ENCODE peak calls at places on chromosomes 3 and 15, in eight cellular contexts. U, O, Q, Y, E, W, N and B are unnamed samples.

GRCh38 chr3:128075516-128076464 is 23.6 kb downstream of the SEC61A1 start:
- DNase-seq in Y (peak), N (peak), Q (peak), W (peak), O (peak), E (peak), U (peak), B (peak)

GRCh38 chr3:32238816-32239637 is 547 bp downstream of the CMTM8 start:
- DNase-seq in N (peak), Y (peak), U (peak), E (peak), W (no peak), O (peak), Q (peak), B (peak)

GRCh38 chr3:16448691-16449090 is 64.8 kb downstream of the RFTN1 start:
- DNase-seq in N (no peak), O (peak), W (no peak), E (no peak), Q (peak), U (peak), Y (no peak), B (peak)

GRCh38 chr3:186849392-186849975 is 7.0 kb downstream of the ADIPOQ start:
- DNase-seq in W (peak), U (no peak), Y (peak), N (no peak), Q (peak), E (no peak), O (no peak), B (peak)

GRCh38 chr3:151896662-151897012 is 23.2 kb downstream of the SUCNR1 start:
- DNase-seq in N (no peak), W (no peak), Q (peak), O (no peak), Y (no peak), U (no peak), E (no peak), B (peak)

GRCh38 chr3:127041933-127042332 is 59.0 kb downstream of the PLXNA1 start:
- DNase-seq in N (no peak), W (no peak), U (no peak), O (no peak), E (no peak), Q (no peak), Y (no peak), B (no peak)

GRCh38 chr15:31309893-31310606 is 16.6 kb upstream of the KLF13 start:
- DNase-seq in Y (no peak), U (no peak), Q (no peak), N (no peak), W (no peak), O (no peak), E (peak), B (no peak)

GRCh38 chr3:55608266-55608937 is 121.3 kb upstream of the WNT5A start:
- DNase-seq in U (no peak), Q (no peak), N (no peak), E (no peak), W (no peak), O (no peak), Y (no peak), B (no peak)

GRCh38 chr3:56899851-56900250 is 98.1 kb upstream of the ARHGEF3 start:
- DNase-seq in E (no peak), Y (no peak), N (no peak), O (no peak), W (no peak), Q (no peak), U (no peak), B (no peak)

GRCh38 chr15:88646951-88647350 is 8.1 kb downstream of the ISG20 start:
- DNase-seq in Q (no peak), E (no peak), N (no peak), W (no peak), U (peak), Y (no peak), O (no peak), B (no peak)

GRCh38 chr3:114179575-114179974 is 723 bp upstream of the DRD3 start:
- DNase-seq in Y (no peak), O (no peak), W (peak), E (no peak), Q (peak), N (no peak), U (peak), B (peak)
- TF ChIP-seq CTCF in Y (no peak), O (peak), W (peak), E (peak), Q (peak), N (no peak), U (peak), B (peak)

GRCh38 chr15:40338921-40339620 is 1.7 kb downstream of the CCDC9B start:
- DNase-seq in U (no peak), W (no peak), N (no peak), Q (peak), O (no peak), E (no peak), Y (no peak), B (peak)

GRCh38 chr15:40340038-40340739 is 550 bp downstream of the CCDC9B start:
- DNase-seq in W (no peak), Q (no peak), N (peak), U (no peak), E (no peak), O (peak), Y (no peak), B (peak)

GRCh38 chr15:40340740-40341400 is at the start of gene CCDC9B:
- DNase-seq in E (peak), Q (peak), W (peak), O (peak), N (peak), Y (no peak), U (no peak), B (peak)

GRCh38 chr15:40338041-40338657 is 2.6 kb downstream of the CCDC9B start:
- DNase-seq in Q (peak), U (peak), E (peak), W (peak), N (peak), Y (peak), O (peak), B (no peak)

DNA sequence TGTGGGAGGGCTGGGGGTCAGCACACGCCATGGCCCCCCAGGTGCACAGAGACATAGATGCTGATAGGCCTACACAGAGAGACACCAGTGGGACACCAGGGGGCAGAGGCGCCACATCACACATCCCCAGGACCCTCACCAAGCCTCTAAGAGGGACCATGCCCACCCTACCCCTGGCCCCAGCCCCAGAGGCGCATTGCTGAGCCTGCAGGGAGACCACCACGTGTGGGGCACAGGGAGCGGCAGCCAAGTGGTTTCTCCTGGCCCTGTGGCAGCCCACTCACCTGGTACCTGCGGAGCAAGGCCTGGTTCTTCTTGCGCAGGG is 1.2 kb downstream of the CCDC9B start:
- DNase-seq in E (no peak), U (no peak), N (no peak), W (no peak), Y (no peak), O (no peak), Q (no peak), B (no peak)
- TF ChIP-seq CTCF in E (no peak), U (peak), N (no peak), W (peak), Y (no peak), O (peak), Q (peak), B (no peak)

GRCh38 chr3:23540600-23540999 is 265.2 kb upstream of the UBE2E1 start:
- DNase-seq in Y (no peak), Q (no peak), U (no peak), W (no peak), E (no peak), N (no peak), O (no peak), B (no peak)
- TF ChIP-seq CTCF in Y (no peak), Q (no peak), U (no peak), W (no peak), E (no peak), N (no peak), O (no peak), B (no peak)

GRCh38 chr3:39189648-39190269 is 2.6 kb downstream of the XIRP1 start:
- DNase-seq in U (peak), O (peak), Q (peak), E (peak), N (peak), W (peak), Y (peak), B (peak)
- TF ChIP-seq CTCF in U (peak), O (peak), Q (peak), E (peak), N (peak), W (peak), Y (peak), B (peak)

GRCh38 chr3:10973196-10973595 is 19.4 kb upstream of the SLC6A1 start:
- DNase-seq in N (no peak), W (no peak), E (no peak), U (no peak), Y (no peak), Q (no peak), O (no peak), B (no peak)
- TF ChIP-seq CTCF in N (no peak), W (no peak), E (no peak), U (no peak), Y (no peak), Q (peak), O (no peak), B (no peak)

GRCh38 chr3:140223631-140224030 is 288.6 kb downstream of the CLSTN2 start:
- DNase-seq in U (no peak), E (no peak), Y (no peak), N (no peak), O (no peak), Q (peak), W (no peak), B (peak)

GRCh38 chr3:140216249-140216648 is 281.3 kb downstream of the CLSTN2 start:
- DNase-seq in O (no peak), U (no peak), Y (peak), N (no peak), E (no peak), W (no peak), Q (peak), B (no peak)

GRCh38 chr3:140223197-140223596 is 288.2 kb downstream of the CLSTN2 start:
- DNase-seq in O (no peak), Y (no peak), Q (no peak), N (no peak), W (no peak), U (no peak), E (no peak), B (no peak)

GRCh38 chr3:140219161-140219745 is 284.3 kb downstream of the CLSTN2 start:
- DNase-seq in O (no peak), E (no peak), W (peak), N (no peak), Q (no peak), U (no peak), Y (no peak), B (no peak)

GRCh38 chr3:140219923-140220452 is 285.0 kb downstream of the CLSTN2 start:
- DNase-seq in W (no peak), N (no peak), U (no peak), Y (no peak), E (no peak), Q (no peak), O (no peak), B (no peak)
- TF ChIP-seq CTCF in W (peak), N (no peak), U (peak), Y (no peak), E (no peak), Q (peak), O (no peak), B (no peak)

GRCh38 chr15:69954726-69955125 is 143.0 kb downstream of the TLE3 start:
- DNase-seq in U (no peak), Q (no peak), E (no peak), N (no peak), O (no peak), W (peak), Y (no peak), B (no peak)

GRCh38 chr15:69955240-69955894 is 142.3 kb downstream of the TLE3 start:
- DNase-seq in N (no peak), Q (no peak), W (no peak), U (no peak), E (no peak), O (no peak), Y (no peak), B (no peak)

GRCh38 chr15:69956417-69956816 is 141.3 kb downstream of the TLE3 start:
- DNase-seq in U (no peak), N (no peak), Y (no peak), E (no peak), W (no peak), O (no peak), Q (no peak), B (no peak)

GRCh38 chr15:69958494-69959134 is 139.1 kb downstream of the TLE3 start:
- DNase-seq in N (no peak), E (no peak), W (no peak), O (no peak), U (peak), Q (peak), Y (no peak), B (no peak)

GRCh38 chr15:69957175-69957574 is 140.5 kb downstream of the TLE3 start:
- DNase-seq in N (no peak), U (no peak), Y (no peak), W (no peak), O (no peak), Q (no peak), E (no peak), B (no peak)
- TF ChIP-seq CTCF in N (no peak), U (peak), Y (no peak), W (no peak), O (no peak), Q (no peak), E (no peak), B (no peak)

GRCh38 chr15:62545392-62546227 is 380.5 kb upstream of the C2CD4B start:
- DNase-seq in W (no peak), U (no peak), N (no peak), Y (no peak), O (peak), E (no peak), Q (peak), B (peak)

GRCh38 chr15:62544446-62544845 is 379.4 kb upstream of the C2CD4B start:
- DNase-seq in U (no peak), Q (no peak), N (no peak), E (no peak), Y (no peak), W (no peak), O (no peak), B (no peak)

GRCh38 chr15:62547584-62547983 is 382.5 kb upstream of the C2CD4B start:
- DNase-seq in N (no peak), U (no peak), Y (no peak), Q (no peak), O (no peak), W (no peak), E (no peak), B (no peak)

GRCh38 chr15:62554164-62554563 is 389.1 kb upstream of the C2CD4B start:
- DNase-seq in U (no peak), Y (no peak), O (no peak), Q (no peak), E (no peak), N (no peak), W (no peak), B (no peak)

GRCh38 chr15:62549345-62549970 is 384.4 kb upstream of the C2CD4B start:
- DNase-seq in Y (peak), U (no peak), W (peak), E (no peak), O (no peak), Q (peak), N (no peak), B (no peak)
- TF ChIP-seq CTCF in Y (peak), U (peak), W (peak), E (peak), O (peak), Q (peak), N (peak), B (peak)

GRCh38 chr15:76642671-76643070 is 262.5 kb downstream of the SCAPER start:
- DNase-seq in Y (no peak), O (no peak), N (no peak), W (no peak), Q (no peak), E (no peak), U (no peak), B (no peak)
- TF ChIP-seq CTCF in Y (peak), O (peak), N (peak), W (peak), Q (peak), E (peak), U (peak), B (peak)